ENCODE peak calls at places on chromosomes 12 and 14, in five cellular contexts. U, M, W, H and S are unnamed samples.

GRCh38 chr12:2944401-2945047 is 14.7 kb upstream of the TEAD4 start:
- DNase-seq in U (peak; percentile 75), M (peak; percentile 49), W (peak; percentile 94), H (peak; percentile 19), S (peak; percentile 11)

GRCh38 chr12:6764011-6764828 is 1.9 kb upstream of the PTMS start:
- DNase-seq in U (peak; percentile 100), M (peak; percentile 99), W (peak; percentile 100), H (peak; percentile 99), S (peak; percentile 100)

GRCh38 chr12:75781532-75782046 is 250.0 kb downstream of the PHLDA1 start:
- DNase-seq in U (no peak), M (no peak), W (no peak), H (peak; percentile 81), S (peak; percentile 42)

GRCh38 chr12:6211421-6211869 is 11.2 kb downstream of the CD9 start:
- DNase-seq in U (no peak), M (no peak), W (no peak), H (peak; percentile 91), S (peak; percentile 89)

GRCh38 chr12:40325349-40325960 is 100.7 kb downstream of the LRRK2 start:
- DNase-seq in U (peak; percentile 75), M (no peak), W (peak; percentile 44), H (peak; percentile 4), S (peak; percentile 14)

GRCh38 chr14:99026471-99026870 is 245.5 kb downstream of the BCL11B start:
- DNase-seq in U (peak; percentile 60), M (no peak), W (no peak), H (no peak), S (no peak)

GRCh38 chr12:32516230-32516629 is 116.9 kb downstream of the FGD4 start:
- DNase-seq in U (peak; percentile 42), M (no peak), W (no peak), H (no peak), S (no peak)

GRCh38 chr14:100071545-100071944 is 6.3 kb downstream of the EVL start:
- DNase-seq in U (no peak), M (no peak), W (no peak), H (no peak), S (no peak)

GRCh38 chr12:13152281-13152680 is 44.2 kb upstream of the EMP1 start:
- DNase-seq in U (no peak), M (no peak), W (no peak), H (no peak), S (no peak)

GRCh38 chr14:50001999-50002925 is 109.4 kb downstream of the ARF6 start:
- DNase-seq in U (no peak), M (no peak), W (no peak), H (no peak), S (no peak)

GRCh38 chr14:70567791-70568190 is 32.7 kb downstream of the MED6 start:
- DNase-seq in U (peak; percentile 83), M (no peak), W (peak; percentile 68), H (peak; percentile 39), S (peak; percentile 46)

GRCh38 chr12:34400986-34401658 is 378.8 kb downstream of the ALG10 start:
- DNase-seq in U (no peak), M (no peak), W (peak; percentile 20), H (no peak), S (no peak)

GRCh38 chr12:98758331-98758730 is 113.2 kb downstream of the APAF1 start:
- DNase-seq in U (no peak), M (no peak), W (peak; percentile 14), H (peak; percentile 31), S (no peak)

GRCh38 chr14:54046250-54046649 is 89.6 kb upstream of the BMP4 start:
- DNase-seq in U (no peak), M (no peak), W (no peak), H (no peak), S (no peak)

GRCh38 chr14:71355324-71356201 is 448.3 kb downstream of the PCNX1 start:
- DNase-seq in U (no peak), M (no peak), W (no peak), H (peak; percentile 68), S (no peak)

GRCh38 chr12:113485330-113485729 is 13.7 kb upstream of the LHX5 start:
- DNase-seq in U (no peak), M (no peak), W (peak; percentile 89), H (no peak), S (no peak)

GRCh38 chr12:124517260-124518050 is 50.0 kb downstream of the NCOR2 start:
- DNase-seq in U (no peak), M (no peak), W (no peak), H (peak; percentile 38), S (no peak)

GRCh38 chr12:76020281-76020680 is 11.3 kb downstream of the PHLDA1 start:
- DNase-seq in U (peak; percentile 85), M (no peak), W (no peak), H (peak; percentile 80), S (peak; percentile 93)

GRCh38 chr14:105151838-105152793 is 16.5 kb downstream of the JAG2 start:
- DNase-seq in U (no peak), M (no peak), W (no peak), H (no peak), S (no peak)

GRCh38 chr12:50017047-50017446 is 8.2 kb downstream of the RACGAP1 start:
- DNase-seq in U (no peak), M (no peak), W (no peak), H (peak; percentile 93), S (peak; percentile 86)

GRCh38 chr14:21267431-21267845 is 1.8 kb downstream of the HNRNPC start:
- DNase-seq in U (no peak), M (no peak), W (no peak), H (no peak), S (peak; percentile 29)

GRCh38 chr12:11888029-11888428 is 182.7 kb upstream of the BCL2L14 start:
- DNase-seq in U (no peak), M (no peak), W (no peak), H (no peak), S (no peak)

GRCh38 chr14:85093631-85094330 is 436.2 kb upstream of the FLRT2 start:
- DNase-seq in U (no peak), M (no peak), W (no peak), H (peak; percentile 5), S (peak; percentile 13)

GRCh38 chr14:76953196-76953945 is 75.1 kb downstream of the IRF2BPL start:
- DNase-seq in U (no peak), M (no peak), W (no peak), H (peak; percentile 68), S (peak; percentile 92)
- H2BK5ac ChIP-seq in U (peak overlapping the region; percentile 72), M (no peak overlapping the region), W (no peak overlapping the region), H (peak overlapping the region; percentile 97), S (peak overlapping the region; percentile 49)

GRCh38 chr12:21678959-21679358 is 21.3 kb upstream of the LDHB start:
- DNase-seq in U (no peak), M (no peak), W (no peak), H (no peak), S (no peak)

GRCh38 chr12:21675641-21676040 is 18.0 kb upstream of the LDHB start:
- DNase-seq in U (no peak), M (no peak), W (no peak), H (no peak), S (no peak)

GRCh38 chr12:21677622-21678277 is 20.1 kb upstream of the LDHB start:
- DNase-seq in U (no peak), M (no peak), W (no peak), H (peak; percentile 53), S (no peak)

GRCh38 chr12:21676781-21677180 is 19.1 kb upstream of the LDHB start:
- DNase-seq in U (no peak), M (no peak), W (no peak), H (no peak), S (no peak)

GRCh38 chr12:21677204-21677603 is 19.6 kb upstream of the LDHB start:
- DNase-seq in U (no peak), M (no peak), W (no peak), H (no peak), S (no peak)
- H3K9ac ChIP-seq in U (no peak overlapping the region), M (no peak overlapping the region), W (no peak overlapping the region), H (no peak overlapping the region), S (no peak overlapping the region)

GRCh38 chr14:66140963-66141362 is 345.2 kb upstream of the CCDC196 start:
- DNase-seq in U (no peak), M (no peak), W (no peak), H (no peak), S (no peak)

GRCh38 chr14:66139432-66139831 is 346.7 kb upstream of the CCDC196 start:
- DNase-seq in U (no peak), M (no peak), W (no peak), H (no peak), S (no peak)

GRCh38 chr14:66141733-66142132 is 344.4 kb upstream of the CCDC196 start:
- DNase-seq in U (no peak), M (no peak), W (no peak), H (no peak), S (no peak)

GRCh38 chr14:66140213-66140918 is 345.8 kb upstream of the CCDC196 start:
- DNase-seq in U (no peak), M (no peak), W (no peak), H (no peak), S (no peak)

DNA sequence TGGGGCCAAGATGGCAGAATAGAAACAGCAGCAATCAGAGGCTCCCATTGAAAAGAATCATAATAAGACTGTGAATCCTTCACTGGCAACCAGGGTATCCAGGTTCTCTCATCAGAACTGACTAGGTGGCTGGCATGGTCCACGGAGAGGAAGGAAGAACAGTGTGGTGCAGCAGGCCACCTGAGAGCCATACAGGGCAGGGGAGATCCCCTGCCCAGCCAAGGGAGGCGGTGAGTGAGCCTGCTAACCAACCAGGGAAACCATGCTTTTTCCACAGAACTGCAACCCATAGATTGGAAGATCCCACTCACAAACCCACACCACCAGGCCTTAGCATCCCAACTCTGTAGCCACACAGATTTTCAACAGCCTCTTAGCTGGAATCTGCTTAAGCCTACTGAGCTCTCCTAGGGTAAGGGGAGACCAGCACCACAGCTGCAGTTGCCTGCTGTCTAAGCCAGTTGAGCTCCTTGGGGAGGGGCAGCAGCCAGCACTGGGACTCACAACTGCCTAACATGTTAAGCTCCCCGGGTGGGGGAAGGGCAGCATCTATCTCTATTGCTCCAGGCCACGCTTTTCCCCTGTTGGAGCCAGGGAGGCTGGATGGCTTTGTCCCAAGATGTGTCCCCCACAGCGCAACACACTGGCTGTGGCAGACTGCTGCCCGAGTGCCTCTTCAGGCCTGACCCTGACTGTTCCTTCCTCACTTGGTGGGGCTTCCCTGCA is 342.6 kb upstream of the CCDC196 start:
- DNase-seq in U (peak; percentile 32), M (no peak), W (no peak), H (no peak), S (no peak)
- H4K8ac ChIP-seq in U (no peak overlapping the region), M (peak overlapping the region; percentile 89), W (no peak overlapping the region), H (no peak overlapping the region), S (no peak overlapping the region)

GRCh38 chr14:58637040-58637390 is 747 bp upstream of the DACT1 start:
- DNase-seq in U (no peak), M (no peak), W (no peak), H (peak; percentile 94), S (peak; percentile 96)

GRCh38 chr14:58635041-58635440 is 2.7 kb upstream of the DACT1 start:
- DNase-seq in U (peak; percentile 60), M (no peak), W (no peak), H (no peak), S (no peak)

GRCh38 chr14:58631720-58632119 is 6.0 kb upstream of the DACT1 start:
- DNase-seq in U (peak; percentile 68), M (no peak), W (peak; percentile 41), H (no peak), S (no peak)

GRCh38 chr14:58636129-58636528 is 1.6 kb upstream of the DACT1 start:
- DNase-seq in U (no peak), M (no peak), W (no peak), H (no peak), S (no peak)

DNA sequence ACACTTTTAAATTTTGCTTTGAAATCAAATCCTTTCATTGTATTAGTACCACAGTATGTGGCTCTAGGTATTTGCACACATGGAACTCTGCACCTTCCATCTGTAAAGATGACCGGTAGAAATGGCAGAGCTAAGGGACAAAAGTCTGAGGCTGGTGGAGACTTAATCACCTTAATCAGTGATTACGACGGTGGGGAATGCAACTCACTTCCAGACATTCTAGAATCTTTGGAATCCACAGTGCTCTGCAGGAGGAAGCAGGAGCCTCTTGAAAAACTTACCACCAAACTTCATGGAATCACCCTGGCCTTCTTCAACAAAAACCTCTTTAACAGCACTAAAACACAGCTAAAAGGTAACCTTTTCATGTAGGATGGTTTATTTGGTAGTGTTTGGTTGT is 3.9 kb upstream of the DACT1 start:
- DNase-seq in U (peak; percentile 97), M (no peak), W (no peak), H (peak; percentile 17), S (peak; percentile 43)
- H2BK5ac ChIP-seq in U (no peak overlapping the region), M (no peak overlapping the region), W (no peak overlapping the region), H (no peak overlapping the region), S (no peak overlapping the region)